ENCODE peak calls at places on chromosomes 13 and 19, in seven cellular contexts. One of them, this sample, is unnamed.

GRCh38 chr19:55777528-55777927 is 8.6 kb downstream of the RFPL4AL1 start:
- DNase-seq in vagina: no peak
- DNase-seq in choroid plexus epithelial cell: no peak
- DNase-seq in fibroblast of villous mesenchyme: no peak
- DNase-seq in cardiac muscle cell: no peak
- DNase-seq in esophagus squamous epithelium: no peak
- DNase-seq in kidney epithelial cell: no peak
- DNase-seq in this sample: no peak

GRCh38 chr19:6854758-6855157 is 32.6 kb upstream of the ADGRE1 start:
- DNase-seq in vagina: no peak
- DNase-seq in choroid plexus epithelial cell: no peak
- DNase-seq in fibroblast of villous mesenchyme: no peak
- DNase-seq in cardiac muscle cell: no peak
- DNase-seq in esophagus squamous epithelium: no peak
- DNase-seq in kidney epithelial cell: no peak
- DNase-seq in this sample: no peak

GRCh38 chr13:89982406-89983085 is 1364.9 kb upstream of the MIR17HG start:
- DNase-seq in vagina: no peak
- DNase-seq in choroid plexus epithelial cell: peak; percentile 83
- DNase-seq in fibroblast of villous mesenchyme: peak; percentile 14
- DNase-seq in cardiac muscle cell: peak; percentile 65
- DNase-seq in esophagus squamous epithelium: no peak
- DNase-seq in kidney epithelial cell: no peak
- DNase-seq in this sample: no peak

GRCh38 chr13:60620611-60621395 is 223.8 kb downstream of the TDRD3 start:
- DNase-seq in vagina: no peak
- DNase-seq in choroid plexus epithelial cell: peak; percentile 12
- DNase-seq in fibroblast of villous mesenchyme: no peak
- DNase-seq in cardiac muscle cell: no peak
- DNase-seq in esophagus squamous epithelium: no peak
- DNase-seq in kidney epithelial cell: no peak
- DNase-seq in this sample: no peak

GRCh38 chr13:68047889-68048288 is 817.8 kb upstream of the PCDH9 start:
- DNase-seq in vagina: no peak
- DNase-seq in choroid plexus epithelial cell: no peak
- DNase-seq in fibroblast of villous mesenchyme: no peak
- DNase-seq in cardiac muscle cell: no peak
- DNase-seq in esophagus squamous epithelium: no peak
- DNase-seq in kidney epithelial cell: no peak
- DNase-seq in this sample: no peak

GRCh38 chr19:18893573-18894253 is 2.2 kb downstream of the CERS1 start:
- DNase-seq in vagina: no peak
- DNase-seq in choroid plexus epithelial cell: no peak
- DNase-seq in fibroblast of villous mesenchyme: no peak
- DNase-seq in cardiac muscle cell: no peak
- DNase-seq in esophagus squamous epithelium: no peak
- DNase-seq in kidney epithelial cell: no peak
- DNase-seq in this sample: no peak

GRCh38 chr19:39411832-39412099 is 703 bp upstream of the PLEKHG2 start:
- DNase-seq in vagina: no peak
- DNase-seq in choroid plexus epithelial cell: peak; percentile 96
- DNase-seq in fibroblast of villous mesenchyme: peak; percentile 95
- DNase-seq in cardiac muscle cell: peak; percentile 95
- DNase-seq in esophagus squamous epithelium: peak; percentile 70
- DNase-seq in kidney epithelial cell: no peak
- DNase-seq in this sample: no peak

GRCh38 chr19:19276386-19276785 is 3.3 kb upstream of the TM6SF2 start:
- DNase-seq in vagina: no peak
- DNase-seq in choroid plexus epithelial cell: peak; percentile 86
- DNase-seq in fibroblast of villous mesenchyme: peak; percentile 89
- DNase-seq in cardiac muscle cell: peak; percentile 69
- DNase-seq in esophagus squamous epithelium: no peak
- DNase-seq in kidney epithelial cell: no peak
- DNase-seq in this sample: no peak

GRCh38 chr19:1850809-1851544 is 2.7 kb upstream of the REXO1 start:
- DNase-seq in vagina: no peak
- DNase-seq in choroid plexus epithelial cell: no peak
- DNase-seq in fibroblast of villous mesenchyme: no peak
- DNase-seq in cardiac muscle cell: no peak
- DNase-seq in esophagus squamous epithelium: no peak
- DNase-seq in kidney epithelial cell: no peak
- DNase-seq in this sample: no peak

GRCh38 chr13:64278493-64278892 is 2862.8 kb upstream of the PCDH20 start:
- DNase-seq in vagina: no peak
- DNase-seq in choroid plexus epithelial cell: peak; percentile 55
- DNase-seq in fibroblast of villous mesenchyme: no peak
- DNase-seq in cardiac muscle cell: peak; percentile 42
- DNase-seq in esophagus squamous epithelium: no peak
- DNase-seq in kidney epithelial cell: peak; percentile 32
- DNase-seq in this sample: no peak

GRCh38 chr13:94154362-94154761 is 325.1 kb downstream of the DCT start:
- DNase-seq in vagina: no peak
- DNase-seq in choroid plexus epithelial cell: peak; percentile 69
- DNase-seq in fibroblast of villous mesenchyme: peak; percentile 64
- DNase-seq in cardiac muscle cell: peak; percentile 74
- DNase-seq in esophagus squamous epithelium: no peak
- DNase-seq in kidney epithelial cell: no peak
- DNase-seq in this sample: no peak

GRCh38 chr13:98103942-98104880 is 38.7 kb upstream of the FARP1 start:
- DNase-seq in vagina: no peak
- DNase-seq in choroid plexus epithelial cell: peak; percentile 39
- DNase-seq in fibroblast of villous mesenchyme: no peak
- DNase-seq in cardiac muscle cell: no peak
- DNase-seq in esophagus squamous epithelium: no peak
- DNase-seq in kidney epithelial cell: no peak
- DNase-seq in this sample: no peak
- TF ChIP-seq CTCF in vagina: no peak
- TF ChIP-seq CTCF in choroid plexus epithelial cell: peak; percentile 47
- TF ChIP-seq CTCF in fibroblast of villous mesenchyme: peak; percentile 48
- TF ChIP-seq CTCF in cardiac muscle cell: no peak
- TF ChIP-seq CTCF in esophagus squamous epithelium: no peak
- TF ChIP-seq CTCF in kidney epithelial cell: peak; percentile 18
- TF ChIP-seq CTCF in this sample: no peak

DNA sequence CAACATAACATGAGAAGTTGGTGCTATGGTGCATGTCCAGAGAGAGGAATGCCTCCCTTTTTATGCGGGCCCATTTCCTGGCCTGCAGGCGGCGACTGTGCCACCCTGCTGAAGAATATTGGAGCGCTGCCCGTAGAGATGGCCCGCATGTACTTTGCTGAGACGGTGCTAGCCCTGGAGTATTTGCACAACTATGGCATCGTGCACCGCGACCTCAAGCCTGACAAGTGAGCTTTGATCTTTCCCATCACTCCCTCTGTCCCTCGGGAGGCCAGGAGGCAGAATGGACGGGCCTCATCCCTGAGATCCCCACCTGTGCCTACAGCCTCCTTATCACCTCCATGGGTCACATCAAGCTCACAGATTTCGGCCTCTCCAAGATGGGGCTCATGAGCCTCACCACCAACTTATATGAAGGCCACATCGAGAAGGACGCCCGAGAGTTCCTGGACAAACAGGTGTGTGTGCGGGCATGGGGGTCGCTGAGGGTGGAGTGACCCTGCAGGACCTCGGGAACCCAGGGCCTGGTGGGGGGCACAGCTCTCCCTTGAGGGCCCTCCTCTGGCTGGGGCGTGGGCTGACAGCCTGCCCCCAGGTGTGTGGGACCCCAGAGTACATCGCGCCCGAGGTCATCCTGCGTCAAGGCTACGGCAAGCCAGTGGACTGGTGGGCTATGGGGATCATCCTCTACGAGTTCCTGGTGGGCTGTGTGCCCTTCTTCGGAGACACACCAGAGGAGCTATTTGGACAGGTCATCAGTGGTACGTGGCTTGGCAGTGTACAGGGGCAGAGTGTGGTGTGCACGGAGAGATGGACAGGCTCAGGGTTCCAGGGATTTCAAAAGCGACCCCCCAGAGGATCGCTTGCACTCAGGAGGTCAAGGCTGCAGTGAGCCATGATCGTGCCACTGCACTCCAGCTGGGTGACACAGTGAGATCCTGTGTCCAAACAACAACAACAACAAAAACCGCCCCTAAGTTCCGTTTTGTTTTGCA is 16.2 kb downstream of the DNASE2 start:
- DNase-seq in vagina: no peak
- DNase-seq in choroid plexus epithelial cell: no peak
- DNase-seq in fibroblast of villous mesenchyme: no peak
- DNase-seq in cardiac muscle cell: no peak
- DNase-seq in esophagus squamous epithelium: no peak
- DNase-seq in kidney epithelial cell: no peak
- DNase-seq in this sample: no peak
- TF ChIP-seq CTCF in vagina: no peak
- TF ChIP-seq CTCF in choroid plexus epithelial cell: no peak
- TF ChIP-seq CTCF in fibroblast of villous mesenchyme: no peak
- TF ChIP-seq CTCF in cardiac muscle cell: no peak
- TF ChIP-seq CTCF in esophagus squamous epithelium: no peak
- TF ChIP-seq CTCF in kidney epithelial cell: no peak
- TF ChIP-seq CTCF in this sample: no peak

GRCh38 chr19:45913874-45914830 is at the start of gene NANOS2:
- DNase-seq in vagina: no peak
- DNase-seq in choroid plexus epithelial cell: no peak
- DNase-seq in fibroblast of villous mesenchyme: no peak
- DNase-seq in cardiac muscle cell: peak; percentile 48
- DNase-seq in esophagus squamous epithelium: no peak
- DNase-seq in kidney epithelial cell: no peak
- DNase-seq in this sample: no peak
- TF ChIP-seq CTCF in vagina: no peak
- TF ChIP-seq CTCF in choroid plexus epithelial cell: no peak
- TF ChIP-seq CTCF in fibroblast of villous mesenchyme: no peak
- TF ChIP-seq CTCF in cardiac muscle cell: no peak
- TF ChIP-seq CTCF in esophagus squamous epithelium: no peak
- TF ChIP-seq CTCF in kidney epithelial cell: no peak
- TF ChIP-seq CTCF in this sample: peak; percentile 20

GRCh38 chr19:4241824-4242430 is 5.0 kb upstream of the YJU2 start:
- DNase-seq in vagina: no peak
- DNase-seq in choroid plexus epithelial cell: no peak
- DNase-seq in fibroblast of villous mesenchyme: no peak
- DNase-seq in cardiac muscle cell: no peak
- DNase-seq in esophagus squamous epithelium: no peak
- DNase-seq in kidney epithelial cell: no peak
- DNase-seq in this sample: no peak

GRCh38 chr19:4246767-4247593 is at the start of gene YJU2:
- DNase-seq in vagina: peak; percentile 98
- DNase-seq in choroid plexus epithelial cell: peak; percentile 100
- DNase-seq in fibroblast of villous mesenchyme: peak; percentile 100
- DNase-seq in cardiac muscle cell: peak; percentile 100
- DNase-seq in esophagus squamous epithelium: peak; percentile 96
- DNase-seq in kidney epithelial cell: peak; percentile 95
- DNase-seq in this sample: peak; percentile 91
- TF ChIP-seq CTCF in vagina: no peak
- TF ChIP-seq CTCF in choroid plexus epithelial cell: peak; percentile 67
- TF ChIP-seq CTCF in fibroblast of villous mesenchyme: peak; percentile 48
- TF ChIP-seq CTCF in cardiac muscle cell: peak; percentile 61
- TF ChIP-seq CTCF in esophagus squamous epithelium: peak; percentile 32
- TF ChIP-seq CTCF in kidney epithelial cell: peak; percentile 56
- TF ChIP-seq CTCF in this sample: peak; percentile 67

DNA sequence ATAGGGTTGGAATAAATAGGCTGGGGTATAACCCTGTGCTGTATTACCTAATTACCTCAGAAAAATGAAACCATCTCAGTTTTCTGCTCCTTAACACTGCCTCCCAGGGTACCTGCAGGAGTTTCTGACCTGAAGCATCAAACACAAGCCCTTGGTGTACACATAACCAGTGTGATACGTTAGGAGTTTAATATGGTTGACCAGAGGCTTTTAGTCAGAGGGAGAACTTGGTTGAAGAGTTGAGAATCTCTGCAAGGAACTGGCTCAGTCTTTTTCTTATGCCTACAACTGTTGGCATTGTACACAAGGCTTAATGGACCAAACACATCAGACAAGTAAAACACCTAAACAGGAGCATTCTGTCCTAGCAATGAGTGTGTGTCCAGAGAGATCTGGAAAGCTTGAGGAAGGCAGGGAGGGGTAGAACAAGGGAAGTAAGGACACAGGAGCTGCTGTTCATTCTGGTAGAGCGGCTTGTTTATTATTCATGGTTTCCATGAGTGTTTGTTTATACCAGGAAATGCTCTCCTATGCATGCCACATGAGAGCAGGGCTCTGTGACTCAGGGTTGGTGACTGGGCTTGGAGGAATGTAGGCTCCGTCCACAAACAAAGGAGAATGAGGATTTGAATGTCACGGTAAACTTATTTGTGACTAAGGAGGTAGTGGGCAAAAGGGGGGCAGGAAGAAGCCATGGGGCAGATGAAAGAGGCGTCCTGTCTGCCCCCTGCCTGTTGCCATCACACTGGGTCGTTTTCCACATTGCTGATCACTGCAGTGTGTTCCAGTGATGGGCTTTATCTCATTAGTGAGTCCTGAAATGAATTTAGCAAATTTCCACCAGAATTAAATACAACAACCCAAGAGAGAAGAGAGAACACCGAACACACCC is 11.9 kb upstream of the SPATA13 start:
- DNase-seq in vagina: no peak
- DNase-seq in choroid plexus epithelial cell: peak; percentile 94
- DNase-seq in fibroblast of villous mesenchyme: peak; percentile 94
- DNase-seq in cardiac muscle cell: peak; percentile 93
- DNase-seq in esophagus squamous epithelium: no peak
- DNase-seq in kidney epithelial cell: peak; percentile 97
- DNase-seq in this sample: no peak
- TF ChIP-seq CTCF in vagina: no peak
- TF ChIP-seq CTCF in choroid plexus epithelial cell: no peak
- TF ChIP-seq CTCF in fibroblast of villous mesenchyme: no peak
- TF ChIP-seq CTCF in cardiac muscle cell: no peak
- TF ChIP-seq CTCF in esophagus squamous epithelium: no peak
- TF ChIP-seq CTCF in kidney epithelial cell: peak; percentile 48
- TF ChIP-seq CTCF in this sample: no peak

DNA sequence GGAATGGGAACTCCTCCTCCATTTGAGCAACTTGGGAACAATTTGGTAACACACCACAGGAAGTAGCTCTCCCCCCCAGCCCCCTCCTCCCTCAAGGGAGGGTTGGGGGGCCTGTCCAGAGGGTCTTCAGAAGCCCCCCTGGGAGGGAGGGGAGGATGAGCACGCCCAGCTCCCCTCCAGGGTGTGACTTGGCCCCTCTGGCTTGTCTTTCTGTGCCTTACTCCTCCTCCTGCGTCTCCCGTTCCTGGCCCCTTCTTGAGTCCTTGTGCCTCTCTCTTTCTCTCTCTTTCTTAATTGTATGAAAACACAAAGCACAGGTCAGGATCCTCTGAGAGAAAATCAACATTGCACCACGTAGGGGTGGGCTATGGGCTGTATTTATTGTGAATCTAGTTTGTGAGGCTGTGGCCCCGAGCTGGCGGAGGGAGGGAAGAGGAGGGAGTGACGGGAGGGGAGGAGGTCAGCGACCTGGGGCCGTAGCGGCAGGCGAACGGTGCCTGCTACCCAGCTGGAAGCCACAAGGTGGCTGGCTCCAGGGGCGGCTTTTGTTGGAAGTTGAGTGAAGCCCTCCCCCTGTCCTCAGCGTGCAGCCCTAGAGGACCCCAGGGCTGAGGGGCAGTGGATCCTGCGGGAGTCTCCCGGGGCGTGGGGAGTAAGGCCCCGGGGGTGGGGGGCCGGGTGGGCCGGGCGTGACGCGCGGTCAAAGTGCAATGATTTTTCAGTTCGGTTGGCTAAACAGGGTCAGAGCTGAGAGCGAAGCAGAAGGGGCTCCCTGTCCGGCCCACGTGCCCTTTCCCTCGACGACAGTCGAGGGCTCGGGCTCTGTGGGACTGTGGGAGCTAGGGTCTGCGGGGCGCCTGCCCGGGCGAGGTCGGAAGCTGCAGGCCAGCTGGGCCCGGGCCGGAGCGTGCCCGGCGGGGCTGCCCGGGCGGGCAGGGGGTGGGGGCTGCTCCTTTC is 6.4 kb downstream of the LYL1 start:
- DNase-seq in vagina: no peak
- DNase-seq in choroid plexus epithelial cell: no peak
- DNase-seq in fibroblast of villous mesenchyme: no peak
- DNase-seq in cardiac muscle cell: no peak
- DNase-seq in esophagus squamous epithelium: no peak
- DNase-seq in kidney epithelial cell: no peak
- DNase-seq in this sample: no peak
- TF ChIP-seq CTCF in vagina: no peak
- TF ChIP-seq CTCF in choroid plexus epithelial cell: no peak
- TF ChIP-seq CTCF in fibroblast of villous mesenchyme: no peak
- TF ChIP-seq CTCF in cardiac muscle cell: peak; percentile 20
- TF ChIP-seq CTCF in esophagus squamous epithelium: peak; percentile 23
- TF ChIP-seq CTCF in kidney epithelial cell: peak; percentile 18
- TF ChIP-seq CTCF in this sample: no peak